ENCODE peak calls at places on chromosomes 3 and 15, in four cellular contexts. D is GM12878, M is K562, K is HepG2. C is an unnamed sample.

GRCh38 chr3:69855436-69856162 is 116.3 kb downstream of the MITF start:
- DNase-seq in K (no peak), M (no peak), D (no peak), C (peak)

GRCh38 chr3:156948402-156949210 is 122.5 kb downstream of the LEKR1 start:
- DNase-seq in D (no peak), M (no peak), K (no peak), C (no peak)

GRCh38 chr15:38217788-38218609 is 34.6 kb upstream of the SPRED1 start:
- DNase-seq in D (no peak), K (no peak), M (no peak), C (no peak)

GRCh38 chr3:45617430-45618080 is 23.0 kb downstream of the LIMD1 start:
- DNase-seq in K (peak), M (no peak), D (no peak), C (no peak)

GRCh38 chr3:180048108-180048507 is 11.4 kb upstream of the PEX5L start:
- DNase-seq in D (peak), M (no peak), K (no peak), C (no peak)

GRCh38 chr3:20039765-20040475 is at the start of gene KAT2B:
- DNase-seq in D (no peak), M (peak), K (peak), C (peak)

GRCh38 chr15:42670441-42670840 is 66.5 kb downstream of the CDAN1 start:
- DNase-seq in M (no peak), D (no peak), K (no peak), C (no peak)

GRCh38 chr3:176328198-176328597 is 869.1 kb downstream of the TBL1XR1 start:
- DNase-seq in K (no peak), D (no peak), M (no peak), C (no peak)

GRCh38 chr15:87711011-87711410 is 545.5 kb downstream of the NTRK3 start:
- DNase-seq in K (no peak), M (no peak), D (no peak), C (no peak)

GRCh38 chr3:160413613-160414248 is 14.3 kb downstream of the SMC4 start:
- DNase-seq in D (peak), M (peak), K (peak), C (peak)

GRCh38 chr3:45507820-45508317 is 86.7 kb upstream of the LIMD1 start:
- DNase-seq in D (no peak), K (no peak), M (peak), C (peak)

GRCh38 chr3:42497009-42497731 is 5.3 kb upstream of the VIPR1 start:
- DNase-seq in D (no peak), M (no peak), K (peak), C (peak)

GRCh38 chr3:39234041-39234440 is 41.6 kb upstream of the XIRP1 start:
- DNase-seq in D (no peak), K (no peak), M (no peak), C (no peak)

GRCh38 chr3:117719316-117719926 is 1009.8 kb downstream of the TUSC7 start:
- DNase-seq in D (no peak), M (peak), K (peak), C (peak)
- TF ChIP-seq SP1 in D (no peak), M (no peak), K (no peak), C (no peak)

DNA sequence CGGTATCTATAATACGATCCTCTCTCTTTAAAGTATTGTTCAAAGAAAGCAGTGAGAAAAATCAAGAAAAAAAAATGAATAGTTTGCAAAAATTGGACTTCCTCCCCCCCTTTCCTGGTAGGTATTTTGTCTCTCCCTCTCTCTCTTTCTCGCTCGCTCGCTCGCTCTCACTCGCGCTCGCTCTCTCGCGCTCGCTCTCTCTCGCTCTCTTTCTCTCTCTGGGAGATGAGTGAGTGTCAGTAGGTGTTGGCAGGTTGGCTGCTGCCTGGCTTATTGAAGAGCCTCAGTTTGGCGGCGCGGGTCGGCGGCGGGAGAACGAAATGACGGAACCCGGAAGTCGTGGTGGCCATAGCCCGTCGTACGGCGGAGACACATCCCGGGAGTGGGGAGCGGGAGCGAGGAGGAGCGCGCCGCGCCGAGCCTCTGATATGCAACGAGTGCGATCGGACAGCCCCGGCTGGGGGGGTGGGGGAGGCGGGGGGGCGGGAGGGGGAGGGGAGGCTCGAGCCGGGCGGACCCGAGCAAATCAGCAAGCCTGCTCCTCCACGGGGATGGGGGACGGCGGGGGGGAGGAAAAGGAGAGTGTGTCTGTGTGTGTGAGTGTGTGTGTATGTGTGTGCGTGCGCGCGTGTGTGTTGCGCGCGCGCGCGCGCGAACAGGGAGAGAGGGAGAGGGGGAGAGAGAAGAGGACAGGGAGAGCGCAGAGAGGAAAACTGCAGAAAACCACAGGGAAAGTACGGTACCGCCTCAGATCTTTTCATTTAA is at the start of gene MEIS2:
- DNase-seq in K (peak), M (peak), D (peak), C (peak)
- TF ChIP-seq FOXM1 in K (no peak), M (no peak), D (no peak), C (no peak)

GRCh38 chr15:84552896-84553295 is 47.9 kb upstream of the ZSCAN2 start:
- DNase-seq in D (no peak), M (no peak), K (no peak), C (no peak)
- TF ChIP-seq SP1 in D (no peak), M (no peak), K (no peak), C (no peak)

GRCh38 chr15:27861171-27861570 is 237.9 kb downstream of the OCA2 start:
- DNase-seq in D (no peak), K (no peak), M (no peak), C (no peak)
- TF ChIP-seq FOXM1 in D (no peak), K (no peak), M (no peak), C (no peak)

C was measured in HEK293T.